ENCODE peak calls at places on chromosomes 6 and 20, in five cellular contexts. Z, U, B, F and M are unnamed samples.

GRCh38 chr6:44409207-44409796 is 21.8 kb downstream of the CDC5L start:
- ATAC-seq in Z (no peak), U (no peak), B (no peak), F (no peak), M (no peak)

GRCh38 chr6:21769973-21770372 is 176.4 kb downstream of the SOX4 start:
- ATAC-seq in U (no peak), Z (peak; percentile 6), B (no peak), F (no peak), M (no peak)

GRCh38 chr6:34656378-34657036 is 40.1 kb downstream of the ILRUN start:
- ATAC-seq in U (no peak), F (peak; percentile 96), Z (peak; percentile 45), B (peak; percentile 26), M (peak; percentile 96)

GRCh38 chr6:149896491-149896890 is 1.4 kb downstream of the RAET1E start:
- ATAC-seq in B (peak; percentile 13), F (no peak), U (no peak), Z (no peak), M (no peak)

GRCh38 chr6:165662671-165663282 is at the start of gene PDE10A:
- ATAC-seq in B (peak; percentile 19), Z (peak; percentile 82), U (peak; percentile 38), F (no peak), M (peak; percentile 10)

GRCh38 chr20:17655286-17655651 is 26.8 kb downstream of the RRBP1 start:
- ATAC-seq in Z (no peak), F (no peak), B (no peak), U (no peak), M (no peak)

GRCh38 chr6:93418448-93419303 is 683 bp downstream of the EPHA7 start:
- ATAC-seq in B (peak; percentile 20), F (peak; percentile 24), U (peak; percentile 6), Z (peak; percentile 23), M (no peak)

GRCh38 chr20:56001106-56001785 is 4.1 kb downstream of the CBLN4 start:
- ATAC-seq in F (no peak), U (no peak), B (no peak), Z (no peak), M (no peak)

GRCh38 chr20:62952373-62953166 is at the start of gene SLC17A9:
- ATAC-seq in Z (peak; percentile 35), F (peak; percentile 65), B (peak; percentile 5), U (peak; percentile 44), M (peak; percentile 76)

GRCh38 chr6:163745566-163746400 is 331.3 kb downstream of the QKI start:
- ATAC-seq in F (no peak), B (peak; percentile 100), Z (peak; percentile 94), U (peak; percentile 90), M (no peak)

GRCh38 chr20:39829713-39830112 is 859.3 kb downstream of the MAFB start:
- ATAC-seq in U (no peak), B (no peak), Z (no peak), F (peak; percentile 93), M (peak; percentile 94)

GRCh38 chr6:35253249-35253648 is 6.3 kb upstream of the ZNF76 start:
- ATAC-seq in B (no peak), Z (no peak), F (no peak), U (no peak), M (no peak)

GRCh38 chr6:138188278-138188923 is 26.7 kb downstream of the ARFGEF3 start:
- ATAC-seq in Z (no peak), B (no peak), U (peak; percentile 21), F (no peak), M (no peak)

GRCh38 chr6:122352958-122353357 is 46.5 kb upstream of the HSF2 start:
- ATAC-seq in B (no peak), U (no peak), F (no peak), Z (no peak), M (no peak)

GRCh38 chr6:90079555-90080490 is 185.6 kb downstream of the GJA10 start:
- ATAC-seq in F (peak; percentile 47), B (no peak), U (no peak), Z (no peak), M (peak; percentile 62)

GRCh38 chr20:555933-556332 is 12.3 kb upstream of the CSNK2A1 start:
- ATAC-seq in B (peak; percentile 10), F (no peak), Z (peak; percentile 90), U (no peak), M (no peak)